ENCODE peak calls at places on chromosomes 11 and 22, in four cellular contexts. A is stimulated activated naive B cell treated with anti-CD40 and anti-IgM and Interleukin-4, amounts not matched to agents 10 μg/mL and 1 μg/mL and 100 μg/mL, for 72 hours; B is NCI-H460; K is NCI-H1417. D is an unnamed sample.

GRCh38 chr22:50599816-50600454 is 658 bp upstream of the MAPK8IP2 start:
- DNase-seq in A (peak), B (no peak), K (peak), D (no peak)

GRCh38 chr11:11862995-11863394 is 21.2 kb downstream of the USP47 start:
- DNase-seq in A (no peak), B (no peak), K (no peak), D (no peak)

GRCh38 chr11:57434640-57435546 is 8.0 kb upstream of the SLC43A3 start:
- DNase-seq in A (no peak), B (no peak), K (no peak), D (no peak)

GRCh38 chr11:33694346-33695050 is 6.1 kb downstream of the C11orf91 start:
- DNase-seq in A (no peak), B (no peak), K (no peak), D (no peak)

GRCh38 chr22:23613193-23613973 is 18.7 kb downstream of the DRICH1 start:
- DNase-seq in A (no peak), B (no peak), K (no peak), D (no peak)

GRCh38 chr11:131811380-131811779 is 441.0 kb downstream of the NTM start:
- DNase-seq in A (no peak), B (no peak), K (peak), D (no peak)

GRCh38 chr11:116180806-116181600 is 591.8 kb downstream of the BUD13 start:
- DNase-seq in A (no peak), B (no peak), K (no peak), D (no peak)

GRCh38 chr11:67468056-67468455 is 995 bp downstream of the TMEM134 start:
- DNase-seq in A (no peak), B (no peak), K (peak), D (no peak)

GRCh38 chr11:723120-723883 is 17.3 kb downstream of the EPS8L2 start:
- DNase-seq in A (no peak), B (no peak), K (no peak), D (no peak)

GRCh38 chr11:37199082-37199481 is 601.0 kb upstream of the RAG2 start:
- DNase-seq in A (no peak), B (no peak), K (no peak), D (no peak)

GRCh38 chr11:119702261-119702591 is 26.8 kb downstream of the NECTIN1 start:
- DNase-seq in A (no peak), B (no peak), K (no peak), D (no peak)

GRCh38 chr11:337711-338110 is 17.1 kb upstream of the IFITM3 start:
- DNase-seq in A (no peak), B (no peak), K (no peak), D (no peak)

GRCh38 chr11:13009476-13009920 is 382 bp downstream of the RASSF10 start:
- DNase-seq in A (no peak), B (no peak), K (peak), D (peak)